ENCODE peak calls at places on chromosomes 5 and 9, in six cellular contexts. M is GM12878, Y is endothelial cell, H is breast epithelium, F is uterus, N is nucleus accumbens. I is an unnamed sample.

GRCh38 chr9:119859128-119859527 is 489.9 kb upstream of the BRINP1 start:
- DNase-seq in N (no peak), M (no peak), F (no peak), H (no peak), Y (no peak), I (no peak)

GRCh38 chr5:112757468-112758208 is 20.0 kb downstream of the APC start:
- DNase-seq in F (no peak), M (peak; percentile 31), Y (peak; percentile 9), N (no peak), H (no peak), I (no peak)

GRCh38 chr5:168159425-168159824 is 132.0 kb upstream of the WWC1 start:
- DNase-seq in F (no peak), N (no peak), Y (peak; percentile 53), M (no peak), H (no peak), I (no peak)

GRCh38 chr9:96612105-96612965 is 7.3 kb downstream of the CDC14B start:
- DNase-seq in F (peak; percentile 18), H (no peak), M (no peak), Y (no peak), N (peak; percentile 83), I (peak; percentile 61)

GRCh38 chr9:133420392-133420827 is 1.8 kb upstream of the ADAMTS13 start:
- DNase-seq in N (no peak), M (peak; percentile 95), H (no peak), F (no peak), Y (no peak), I (no peak)

GRCh38 chr9:38112010-38112409 is 43.0 kb upstream of the SHB start:
- DNase-seq in Y (no peak), M (no peak), N (no peak), H (no peak), F (no peak), I (no peak)

GRCh38 chr5:112641515-112642110 is 96.1 kb upstream of the APC start:
- DNase-seq in H (no peak), F (no peak), Y (no peak), M (no peak), N (no peak), I (no peak)

GRCh38 chr9:15553528-15553898 is 670 bp downstream of the CCDC171 start:
- DNase-seq in M (no peak), N (no peak), Y (no peak), F (no peak), H (no peak), I (no peak)

GRCh38 chr5:172076783-172077244 is 70.4 kb upstream of the FBXW11 start:
- DNase-seq in F (no peak), Y (no peak), N (no peak), M (no peak), H (no peak), I (no peak)

GRCh38 chr5:31638286-31638685 is 645 bp upstream of the PDZD2 start:
- DNase-seq in M (no peak), N (no peak), F (peak; percentile 34), Y (no peak), H (no peak), I (no peak)

GRCh38 chr9:110615526-110615925 is 36.0 kb upstream of the SVEP1 start:
- DNase-seq in H (no peak), Y (no peak), M (no peak), F (no peak), N (no peak), I (no peak)

GRCh38 chr5:31048975-31049290 is 144.6 kb upstream of the CDH6 start:
- DNase-seq in Y (no peak), H (no peak), N (no peak), F (no peak), M (no peak), I (no peak)

GRCh38 chr5:81334304-81335061 is 33.1 kb downstream of the ZCCHC9 start:
- DNase-seq in M (no peak), H (no peak), Y (no peak), N (no peak), F (peak; percentile 19), I (no peak)

GRCh38 chr5:40914835-40915234 is 5.5 kb downstream of the C7 start:
- DNase-seq in N (no peak), F (no peak), Y (no peak), H (no peak), M (no peak), I (no peak)

GRCh38 chr9:99878651-99879050 is 27.8 kb upstream of the STX17 start:
- DNase-seq in F (no peak), N (no peak), M (no peak), Y (no peak), H (no peak), I (no peak)

GRCh38 chr9:127873886-127874285 is 3.6 kb downstream of the AK1 start:
- DNase-seq in Y (no peak), F (peak; percentile 78), H (peak; percentile 70), M (no peak), N (peak; percentile 50), I (peak; percentile 79)

GRCh38 chr5:1541662-1542008 is 17.9 kb upstream of the LPCAT1 start:
- DNase-seq in M (no peak), Y (no peak), N (no peak), F (peak; percentile 11), H (no peak), I (no peak)

GRCh38 chr9:38372685-38373619 is 19.6 kb upstream of the ALDH1B1 start:
- DNase-seq in H (no peak), Y (no peak), M (no peak), F (peak; percentile 16), N (no peak), I (no peak)

GRCh38 chr9:84513473-84513872 is 156.1 kb upstream of the NTRK2 start:
- DNase-seq in Y (no peak), F (no peak), H (no peak), N (no peak), M (no peak), I (no peak)

GRCh38 chr9:129500863-129501770 is 119.8 kb downstream of the C9orf50 start:
- DNase-seq in N (no peak), F (no peak), Y (no peak), M (no peak), H (no peak), I (no peak)

I was measured in caudate nucleus.